ENCODE peak calls at places on chromosome 11, in ten cellular contexts. B is foreskin melanocyte; M is mesendoderm; W is Peyer's patch; U is AG08395; F is activated B cell treated with CpG ODN at 0.5 μM for 24 hours; S is BJ; H is activated naive CD4-positive, alpha-beta T cell treated with anti-CD3 and anti-CD28 coated beads for 36 hours; J is HT1080; G is thoracic aorta. N is an unnamed sample.

GRCh38 chr11:97460091-97460490 is 1070.3 kb downstream of the JRKL start:
- DNase-seq in G (no peak), J (no peak), M (no peak), W (no peak), B (no peak), S (no peak), F (no peak), U (no peak), H (no peak), N (peak)

GRCh38 chr11:106482920-106483761 is 405.7 kb downstream of the AASDHPPT start:
- DNase-seq in M (no peak), B (peak), G (no peak), U (peak), F (no peak), J (peak), H (no peak), S (no peak), W (no peak), N (peak)

GRCh38 chr11:91513734-91514133 is 710.9 kb upstream of the FAT3 start:
- DNase-seq in S (no peak), U (no peak), H (no peak), G (no peak), W (no peak), F (no peak), M (peak), B (no peak), J (peak), N (no peak)

GRCh38 chr11:71499125-71499524 is 27.9 kb upstream of the KRTAP5-7 start:
- DNase-seq in U (no peak), G (no peak), S (no peak), B (no peak), M (no peak), W (no peak), H (no peak), J (peak), F (no peak), N (peak)

GRCh38 chr11:44573333-44573732 is 7.9 kb downstream of the CD82 start:
- DNase-seq in J (no peak), G (no peak), S (no peak), U (no peak), F (no peak), W (no peak), H (peak), M (no peak), B (no peak), N (no peak)

GRCh38 chr11:102810943-102811528 is 13.1 kb upstream of the MMP1 start:
- DNase-seq in U (peak), J (peak), H (no peak), B (no peak), W (no peak), M (peak), S (no peak), G (no peak), F (no peak), N (no peak)

GRCh38 chr11:12678092-12678491 is 3.9 kb downstream of the TEAD1 start:
- DNase-seq in F (no peak), W (no peak), H (no peak), J (no peak), B (no peak), M (no peak), U (no peak), S (no peak), G (no peak), N (no peak)

GRCh38 chr11:16309226-16309625 is 47.1 kb downstream of the SOX6 start:
- DNase-seq in B (no peak), S (no peak), G (no peak), F (no peak), M (no peak), J (no peak), H (no peak), W (no peak), U (no peak), N (no peak)

GRCh38 chr11:63599211-63600122 is 14.8 kb downstream of the PLAAT3 start:
- DNase-seq in F (no peak), J (peak), U (peak), M (peak), H (no peak), S (peak), W (no peak), B (no peak), G (no peak), N (no peak)

GRCh38 chr11:79097279-79097875 is 343.5 kb downstream of the TENM4 start:
- DNase-seq in J (no peak), W (no peak), B (no peak), U (no peak), G (no peak), S (no peak), M (no peak), H (no peak), F (no peak), N (no peak)

N was measured in BE2C.